ENCODE peak calls at places on chromosomes 4 and X, in four cellular contexts. N is GM23248, Z is left ventricle myocardium inferior, G is ovary. D is an unnamed sample.

GRCh38 chrX:10171291-10171690 is 14.5 kb downstream of the CLCN4 start:
- DNase-seq in N (no peak), Z (no peak), G (no peak), D (no peak)

GRCh38 chrX:143873343-143873742 is 10.5 kb upstream of the UBE2NL start:
- DNase-seq in N (peak; percentile 60), Z (no peak), G (no peak), D (no peak)

GRCh38 chr4:182235016-182235415 is 8.2 kb upstream of the TENM3 start:
- DNase-seq in N (no peak), Z (no peak), G (no peak), D (peak; percentile 43)

GRCh38 chr4:6788123-6788522 is 5.6 kb downstream of the KIAA0232 start:
- DNase-seq in N (no peak), Z (no peak), G (no peak), D (no peak)

GRCh38 chr4:165684177-165684870 is 188.7 kb upstream of the TLL1 start:
- DNase-seq in N (peak; percentile 46), Z (no peak), G (no peak), D (peak; percentile 19)

GRCh38 chr4:124061413-124061812 is 651.1 kb downstream of the ANKRD50 start:
- DNase-seq in N (peak; percentile 39), Z (no peak), G (no peak), D (peak; percentile 76)

GRCh38 chrX:45709381-45709780 is 508.7 kb upstream of the DIPK2B start:
- DNase-seq in N (peak; percentile 47), Z (no peak), G (no peak), D (no peak)

GRCh38 chr4:85986266-85986665 is 373.6 kb downstream of the MAPK10 start:
- DNase-seq in N (peak; percentile 27), Z (no peak), G (no peak), D (no peak)

DNA sequence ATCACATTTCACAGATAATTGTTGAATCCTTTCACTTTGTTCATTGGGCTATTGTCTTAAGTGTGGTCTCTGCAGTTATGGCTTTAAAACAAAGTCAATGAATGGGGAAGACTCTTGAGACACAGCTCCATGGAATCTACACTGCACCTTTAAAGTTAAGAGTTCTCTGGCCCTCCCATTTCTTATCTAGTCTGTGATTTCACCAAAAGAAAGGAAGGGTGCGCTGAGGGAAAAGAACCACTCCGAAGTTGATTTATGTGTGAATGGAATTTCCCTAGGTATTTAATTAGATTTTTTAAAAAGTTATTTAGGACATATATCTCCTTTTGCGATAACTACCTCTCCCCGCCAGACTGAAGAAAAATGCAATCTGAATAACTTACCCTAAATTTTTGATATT is 2.5 kb downstream of the SEPTIN11 start:
- DNase-seq in N (no peak), Z (no peak), G (no peak), D (no peak)
- H3K4me3 ChIP-seq in N (peak overlapping the region; percentile 96), Z (peak overlapping the region; percentile 95), G (no peak overlapping the region), D (peak overlapping the region; percentile 89)

DNA sequence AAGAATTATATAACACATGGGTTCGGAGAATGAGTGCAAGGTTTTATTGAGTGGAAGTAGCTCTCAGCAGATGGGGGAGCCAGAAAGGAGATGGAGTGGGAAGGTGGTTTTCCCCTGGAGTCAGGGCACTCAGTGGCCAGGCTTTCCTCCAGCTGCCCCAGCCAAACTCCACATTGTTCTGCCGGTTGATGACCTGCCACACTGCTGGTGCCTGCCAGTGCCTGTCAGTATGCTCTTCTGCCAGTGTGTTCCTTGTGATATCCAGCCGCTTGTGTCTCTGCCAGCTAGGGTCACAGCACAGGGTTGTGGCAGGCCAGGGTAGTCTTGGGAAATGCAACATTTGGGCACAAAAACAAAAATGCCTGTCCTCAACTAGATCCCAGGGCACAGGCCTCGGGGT is 604.8 kb upstream of the TECRL start:
- DNase-seq in N (no peak), Z (peak; percentile 20), G (no peak), D (no peak)
- H3K4me1 ChIP-seq in N (no peaks in the 10 kb centered on the region), Z (no peaks in the 10 kb centered on the region), G (no peaks in the 10 kb centered on the region), D (no peaks in the 10 kb centered on the region)

GRCh38 chr4:71732066-71732465 is 51.8 kb downstream of the GC start:
- DNase-seq in N (peak; percentile 31), Z (no peak), G (no peak), D (no peak)
- H3K4me3 ChIP-seq in N (no peak overlapping the region), Z (no peak overlapping the region), G (no peak overlapping the region), D (no peak overlapping the region)

GRCh38 chr4:118772149-118773081 is 63.5 kb downstream of the SEC24D start:
- DNase-seq in N (peak; percentile 72), Z (no peak), G (no peak), D (peak; percentile 81)
- H3K4me1 ChIP-seq in N (peaks cover 51% of the 10 kb centered on the region), Z (peaks cover 84% of the 10 kb centered on the region), G (peaks cover 8% of the 10 kb centered on the region), D (peaks cover 55% of the 10 kb centered on the region)

DNA sequence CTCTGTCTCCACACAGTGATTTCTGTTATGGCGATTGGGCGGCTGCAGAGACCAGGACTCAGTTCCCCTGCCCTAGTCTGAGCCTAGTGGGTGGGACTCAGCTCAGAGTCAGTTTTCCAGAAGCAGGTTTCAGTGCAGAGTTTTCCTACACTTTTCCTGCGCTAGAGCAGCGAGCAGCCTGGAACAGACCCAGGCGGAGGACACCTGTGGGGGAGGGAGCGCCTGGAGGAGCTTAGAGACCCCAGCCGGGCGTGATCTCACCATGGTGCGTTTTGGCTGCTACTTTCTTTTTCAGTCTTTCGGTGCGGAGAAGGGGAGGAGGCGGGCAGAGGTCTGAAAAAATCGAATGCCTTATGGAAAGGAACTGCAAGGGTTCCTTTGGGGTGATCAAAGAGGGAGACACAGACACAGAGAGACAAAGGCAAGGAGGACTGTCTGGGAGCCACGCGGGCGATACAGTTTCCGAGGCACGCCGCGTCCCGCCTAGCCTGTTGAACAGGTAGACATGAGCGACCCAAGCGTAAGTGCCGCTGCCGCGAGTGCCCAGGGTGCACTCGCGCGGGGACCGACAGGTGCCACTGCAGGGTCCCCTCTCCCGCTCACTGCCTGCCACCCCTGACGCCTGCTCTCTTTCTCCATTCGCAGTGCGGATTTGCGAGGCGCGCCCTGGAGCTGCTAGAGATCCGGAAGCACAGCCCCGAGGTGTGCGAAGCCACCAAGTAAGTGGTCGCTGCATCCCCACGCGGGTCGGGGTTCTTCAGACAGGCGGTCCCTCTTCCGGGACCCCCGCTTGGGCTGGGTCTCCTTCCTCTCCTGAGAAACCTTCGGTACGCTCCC is at the start of gene GUCY1A1:
- DNase-seq in N (peak; percentile 36), Z (peak; percentile 28), G (peak; percentile 22), D (peak; percentile 45)
- H3K4me3 ChIP-seq in N (peak within 1 kb of the TSS; percentile 67), Z (peak within 1 kb of the TSS; percentile 85), G (peak within 1 kb of the TSS; percentile 55), D (peak within 1 kb of the TSS; percentile 83)

DNA sequence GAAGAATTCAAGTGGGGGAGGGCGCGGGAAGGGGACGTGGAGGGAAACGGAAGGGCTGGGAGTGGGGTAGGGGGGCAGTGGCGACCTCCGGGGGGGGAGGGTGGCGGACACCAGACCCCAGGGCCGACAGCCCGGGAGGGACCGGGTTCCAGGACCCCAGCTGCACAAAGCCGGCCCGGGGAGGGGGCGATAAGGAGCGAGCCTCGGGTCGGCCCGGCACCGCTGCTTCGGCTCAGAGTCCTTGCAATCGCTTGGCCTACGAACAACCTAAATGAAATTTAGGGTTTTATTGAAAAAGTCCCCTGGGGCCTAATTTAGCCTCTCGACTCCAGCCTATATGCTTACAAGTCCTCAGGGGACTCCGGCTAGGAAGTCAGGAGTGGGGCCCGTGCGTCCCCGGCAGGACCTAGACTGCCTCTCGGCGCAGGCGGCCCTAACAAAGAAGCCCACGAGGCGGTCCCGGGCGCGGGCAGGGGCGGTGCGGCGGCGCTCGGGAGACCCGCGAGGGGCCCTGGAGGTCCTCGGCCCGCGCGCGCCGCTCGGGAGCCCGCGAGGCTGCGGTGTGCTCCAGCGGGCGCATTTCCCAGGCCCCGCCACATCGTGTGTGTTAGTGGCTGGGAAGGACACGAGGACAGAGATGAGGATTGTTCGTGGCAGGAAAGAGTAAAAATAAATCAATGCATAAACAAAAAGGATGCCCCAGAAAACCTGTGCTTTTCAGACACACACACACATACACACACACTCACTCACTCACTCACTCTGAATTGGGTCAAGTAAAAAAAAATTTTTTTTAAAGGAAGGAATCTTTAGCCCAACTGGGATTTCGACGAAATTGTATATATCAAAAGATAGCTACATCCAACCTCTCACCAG is 70.0 kb downstream of the MGST2 start:
- DNase-seq in N (peak; percentile 50), Z (peak; percentile 35), G (peak; percentile 57), D (no peak)
- H3K4me1 ChIP-seq in N (peaks cover 7% of the 10 kb centered on the region), Z (peaks cover 66% of the 10 kb centered on the region), G (peaks cover 14% of the 10 kb centered on the region), D (peaks cover 49% of the 10 kb centered on the region)